ENCODE peak calls at places on chromosomes 3 and 15, in ten cellular contexts. One of them, this sample, is unnamed.

GRCh38 chr3:189233225-189233858 is 61.6 kb downstream of the TPRG1 start:
- DNase-seq in kidney: no peak
- DNase-seq in BJ: no peak
- DNase-seq in tibial artery: peak
- DNase-seq in upper lobe of right lung: no peak
- DNase-seq in cardiac fibroblast: peak
- DNase-seq in uterus: peak
- DNase-seq in tibial nerve: peak
- DNase-seq in A549: peak
- DNase-seq in fibroblast of mammary gland: peak
- DNase-seq in this sample: peak

GRCh38 chr15:55277116-55277564 is 12.5 kb downstream of the RAB27A start:
- DNase-seq in kidney: no peak
- DNase-seq in BJ: no peak
- DNase-seq in tibial artery: no peak
- DNase-seq in upper lobe of right lung: no peak
- DNase-seq in cardiac fibroblast: no peak
- DNase-seq in uterus: no peak
- DNase-seq in tibial nerve: no peak
- DNase-seq in A549: no peak
- DNase-seq in fibroblast of mammary gland: peak
- DNase-seq in this sample: peak

GRCh38 chr15:48242531-48242930 is 36.4 kb downstream of the SLC12A1 start:
- DNase-seq in kidney: no peak
- DNase-seq in BJ: no peak
- DNase-seq in tibial artery: no peak
- DNase-seq in upper lobe of right lung: no peak
- DNase-seq in cardiac fibroblast: no peak
- DNase-seq in uterus: no peak
- DNase-seq in tibial nerve: no peak
- DNase-seq in A549: no peak
- DNase-seq in fibroblast of mammary gland: no peak
- DNase-seq in this sample: no peak

GRCh38 chr15:80999623-81000036 is 1.1 kb upstream of the TLNRD1 start:
- DNase-seq in kidney: peak
- DNase-seq in BJ: no peak
- DNase-seq in tibial artery: no peak
- DNase-seq in upper lobe of right lung: no peak
- DNase-seq in cardiac fibroblast: no peak
- DNase-seq in uterus: no peak
- DNase-seq in tibial nerve: no peak
- DNase-seq in A549: no peak
- DNase-seq in fibroblast of mammary gland: no peak
- DNase-seq in this sample: no peak

GRCh38 chr15:36579792-36580431 is 486 bp downstream of the CDIN1 start:
- DNase-seq in kidney: no peak
- DNase-seq in BJ: no peak
- DNase-seq in tibial artery: no peak
- DNase-seq in upper lobe of right lung: no peak
- DNase-seq in cardiac fibroblast: no peak
- DNase-seq in uterus: peak
- DNase-seq in tibial nerve: peak
- DNase-seq in A549: no peak
- DNase-seq in fibroblast of mammary gland: peak
- DNase-seq in this sample: no peak

GRCh38 chr15:62606376-62607164 is 436.0 kb upstream of the TPM1 start:
- DNase-seq in kidney: no peak
- DNase-seq in BJ: peak
- DNase-seq in tibial artery: no peak
- DNase-seq in upper lobe of right lung: no peak
- DNase-seq in cardiac fibroblast: peak
- DNase-seq in uterus: no peak
- DNase-seq in tibial nerve: peak
- DNase-seq in A549: peak
- DNase-seq in fibroblast of mammary gland: peak
- DNase-seq in this sample: peak

GRCh38 chr15:78453447-78453846 is 15.4 kb downstream of the IREB2 start:
- DNase-seq in kidney: no peak
- DNase-seq in BJ: no peak
- DNase-seq in tibial artery: no peak
- DNase-seq in upper lobe of right lung: no peak
- DNase-seq in cardiac fibroblast: no peak
- DNase-seq in uterus: no peak
- DNase-seq in tibial nerve: no peak
- DNase-seq in A549: no peak
- DNase-seq in fibroblast of mammary gland: no peak
- DNase-seq in this sample: no peak

GRCh38 chr3:197350446-197350845 is 52.0 kb upstream of the DLG1 start:
- DNase-seq in kidney: no peak
- DNase-seq in BJ: no peak
- DNase-seq in tibial artery: no peak
- DNase-seq in upper lobe of right lung: no peak
- DNase-seq in cardiac fibroblast: no peak
- DNase-seq in uterus: no peak
- DNase-seq in tibial nerve: no peak
- DNase-seq in A549: no peak
- DNase-seq in fibroblast of mammary gland: no peak
- DNase-seq in this sample: no peak

GRCh38 chr3:45690331-45691035 is 1.3 kb downstream of the SACM1L start:
- DNase-seq in kidney: no peak
- DNase-seq in BJ: no peak
- DNase-seq in tibial artery: no peak
- DNase-seq in upper lobe of right lung: no peak
- DNase-seq in cardiac fibroblast: no peak
- DNase-seq in uterus: no peak
- DNase-seq in tibial nerve: no peak
- DNase-seq in A549: no peak
- DNase-seq in fibroblast of mammary gland: no peak
- DNase-seq in this sample: no peak

GRCh38 chr15:97706059-97706458 is 254.4 kb upstream of the ARRDC4 start:
- DNase-seq in kidney: no peak
- DNase-seq in BJ: no peak
- DNase-seq in tibial artery: no peak
- DNase-seq in upper lobe of right lung: no peak
- DNase-seq in cardiac fibroblast: no peak
- DNase-seq in uterus: no peak
- DNase-seq in tibial nerve: no peak
- DNase-seq in A549: no peak
- DNase-seq in fibroblast of mammary gland: no peak
- DNase-seq in this sample: no peak

GRCh38 chr3:49900491-49901153 is 3.1 kb downstream of the MST1R start:
- DNase-seq in kidney: peak
- DNase-seq in BJ: no peak
- DNase-seq in tibial artery: no peak
- DNase-seq in upper lobe of right lung: peak
- DNase-seq in cardiac fibroblast: peak
- DNase-seq in uterus: no peak
- DNase-seq in tibial nerve: no peak
- DNase-seq in A549: peak
- DNase-seq in fibroblast of mammary gland: peak
- DNase-seq in this sample: no peak

GRCh38 chr3:99639579-99639978 is 1.2 kb downstream of the COL8A1 start:
- DNase-seq in kidney: no peak
- DNase-seq in BJ: no peak
- DNase-seq in tibial artery: no peak
- DNase-seq in upper lobe of right lung: no peak
- DNase-seq in cardiac fibroblast: peak
- DNase-seq in uterus: no peak
- DNase-seq in tibial nerve: no peak
- DNase-seq in A549: no peak
- DNase-seq in fibroblast of mammary gland: peak
- DNase-seq in this sample: no peak

GRCh38 chr3:40232626-40233025 is 76.9 kb upstream of the EIF1B start:
- DNase-seq in kidney: no peak
- DNase-seq in BJ: no peak
- DNase-seq in tibial artery: no peak
- DNase-seq in upper lobe of right lung: no peak
- DNase-seq in cardiac fibroblast: no peak
- DNase-seq in uterus: no peak
- DNase-seq in tibial nerve: no peak
- DNase-seq in A549: no peak
- DNase-seq in fibroblast of mammary gland: no peak
- DNase-seq in this sample: no peak

GRCh38 chr3:100359030-100359429 is 24.5 kb downstream of the NIT2 start:
- DNase-seq in kidney: no peak
- DNase-seq in BJ: no peak
- DNase-seq in tibial artery: no peak
- DNase-seq in upper lobe of right lung: no peak
- DNase-seq in cardiac fibroblast: no peak
- DNase-seq in uterus: no peak
- DNase-seq in tibial nerve: no peak
- DNase-seq in A549: no peak
- DNase-seq in fibroblast of mammary gland: no peak
- DNase-seq in this sample: no peak

GRCh38 chr3:155382396-155383042 is 89.0 kb upstream of the STRIT1 start:
- DNase-seq in kidney: no peak
- DNase-seq in BJ: no peak
- DNase-seq in tibial artery: peak
- DNase-seq in upper lobe of right lung: peak
- DNase-seq in cardiac fibroblast: peak
- DNase-seq in uterus: peak
- DNase-seq in tibial nerve: peak
- DNase-seq in A549: peak
- DNase-seq in fibroblast of mammary gland: peak
- DNase-seq in this sample: no peak

GRCh38 chr3:21830541-21830940 is 79.5 kb upstream of the ZNF385D start:
- DNase-seq in kidney: no peak
- DNase-seq in BJ: no peak
- DNase-seq in tibial artery: no peak
- DNase-seq in upper lobe of right lung: no peak
- DNase-seq in cardiac fibroblast: no peak
- DNase-seq in uterus: no peak
- DNase-seq in tibial nerve: no peak
- DNase-seq in A549: no peak
- DNase-seq in fibroblast of mammary gland: no peak
- DNase-seq in this sample: no peak

GRCh38 chr3:6250167-6250566 is 610.7 kb upstream of the GRM7 start:
- DNase-seq in kidney: no peak
- DNase-seq in BJ: no peak
- DNase-seq in tibial artery: no peak
- DNase-seq in upper lobe of right lung: no peak
- DNase-seq in cardiac fibroblast: no peak
- DNase-seq in uterus: no peak
- DNase-seq in tibial nerve: no peak
- DNase-seq in A549: no peak
- DNase-seq in fibroblast of mammary gland: no peak
- DNase-seq in this sample: no peak

DNA sequence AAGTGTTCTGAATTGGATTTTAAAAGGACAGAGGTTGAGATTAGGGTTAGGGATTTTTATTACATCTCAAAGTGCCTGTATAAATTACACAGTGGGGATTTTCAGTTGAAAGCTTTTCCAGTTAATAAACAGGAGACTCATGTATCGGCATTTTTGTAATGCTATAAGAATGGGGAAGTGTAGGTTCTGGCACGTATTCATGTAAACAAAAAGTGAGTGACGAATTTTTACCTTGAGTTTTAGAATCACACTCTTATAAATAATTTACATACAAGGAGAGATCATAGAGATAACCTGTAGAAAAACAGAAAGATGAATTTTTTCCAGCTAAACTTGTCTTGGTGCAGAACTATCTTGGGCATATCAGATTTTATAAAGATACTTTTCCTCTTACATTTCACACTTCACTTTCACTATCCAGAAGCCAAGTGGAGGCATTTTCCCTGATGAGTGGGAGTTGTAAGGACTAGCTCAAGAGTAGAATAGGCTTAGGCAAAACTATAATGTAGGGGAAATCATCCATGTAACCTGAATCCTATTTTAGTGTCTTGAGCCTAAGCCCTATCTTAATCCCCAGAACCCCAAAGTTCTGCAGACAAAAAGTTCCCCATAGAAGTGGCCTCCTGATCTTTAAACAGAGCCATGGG is 42.0 kb upstream of the CD47 start:
- DNase-seq in kidney: no peak
- DNase-seq in BJ: no peak
- DNase-seq in tibial artery: no peak
- DNase-seq in upper lobe of right lung: no peak
- DNase-seq in cardiac fibroblast: peak
- DNase-seq in uterus: no peak
- DNase-seq in tibial nerve: no peak
- DNase-seq in A549: peak
- DNase-seq in fibroblast of mammary gland: peak
- DNase-seq in this sample: peak
- H3K4me3 ChIP-seq in kidney: no peak
- H3K4me3 ChIP-seq in BJ: no peak
- H3K4me3 ChIP-seq in tibial artery: no peak
- H3K4me3 ChIP-seq in upper lobe of right lung: no peak
- H3K4me3 ChIP-seq in cardiac fibroblast: no peak
- H3K4me3 ChIP-seq in uterus: no peak
- H3K4me3 ChIP-seq in tibial nerve: no peak
- H3K4me3 ChIP-seq in A549: peak
- H3K4me3 ChIP-seq in fibroblast of mammary gland: no peak
- H3K4me3 ChIP-seq in this sample: no peak

GRCh38 chr3:143952569-143953069 is 19.0 kb upstream of the DIPK2A start:
- DNase-seq in kidney: no peak
- DNase-seq in BJ: no peak
- DNase-seq in tibial artery: no peak
- DNase-seq in upper lobe of right lung: no peak
- DNase-seq in cardiac fibroblast: no peak
- DNase-seq in uterus: no peak
- DNase-seq in tibial nerve: no peak
- DNase-seq in A549: no peak
- DNase-seq in fibroblast of mammary gland: no peak
- DNase-seq in this sample: no peak
- TF ChIP-seq CTCF in kidney: no peak
- TF ChIP-seq CTCF in BJ: no peak
- TF ChIP-seq CTCF in tibial artery: no peak
- TF ChIP-seq CTCF in upper lobe of right lung: no peak
- TF ChIP-seq CTCF in cardiac fibroblast: no peak
- TF ChIP-seq CTCF in uterus: no peak
- TF ChIP-seq CTCF in tibial nerve: no peak
- TF ChIP-seq CTCF in A549: no peak
- TF ChIP-seq CTCF in fibroblast of mammary gland: no peak
- TF ChIP-seq CTCF in this sample: peak

GRCh38 chr3:61928020-61928419 is 366.6 kb downstream of the PTPRG start:
- DNase-seq in kidney: no peak
- DNase-seq in BJ: no peak
- DNase-seq in tibial artery: no peak
- DNase-seq in upper lobe of right lung: no peak
- DNase-seq in cardiac fibroblast: peak
- DNase-seq in uterus: no peak
- DNase-seq in tibial nerve: no peak
- DNase-seq in A549: no peak
- DNase-seq in fibroblast of mammary gland: peak
- DNase-seq in this sample: no peak
- H3K4me3 ChIP-seq in kidney: no peak
- H3K4me3 ChIP-seq in BJ: no peak
- H3K4me3 ChIP-seq in tibial artery: no peak
- H3K4me3 ChIP-seq in upper lobe of right lung: no peak
- H3K4me3 ChIP-seq in cardiac fibroblast: no peak
- H3K4me3 ChIP-seq in uterus: no peak
- H3K4me3 ChIP-seq in tibial nerve: no peak
- H3K4me3 ChIP-seq in A549: no peak
- H3K4me3 ChIP-seq in fibroblast of mammary gland: no peak
- H3K4me3 ChIP-seq in this sample: no peak

DNA sequence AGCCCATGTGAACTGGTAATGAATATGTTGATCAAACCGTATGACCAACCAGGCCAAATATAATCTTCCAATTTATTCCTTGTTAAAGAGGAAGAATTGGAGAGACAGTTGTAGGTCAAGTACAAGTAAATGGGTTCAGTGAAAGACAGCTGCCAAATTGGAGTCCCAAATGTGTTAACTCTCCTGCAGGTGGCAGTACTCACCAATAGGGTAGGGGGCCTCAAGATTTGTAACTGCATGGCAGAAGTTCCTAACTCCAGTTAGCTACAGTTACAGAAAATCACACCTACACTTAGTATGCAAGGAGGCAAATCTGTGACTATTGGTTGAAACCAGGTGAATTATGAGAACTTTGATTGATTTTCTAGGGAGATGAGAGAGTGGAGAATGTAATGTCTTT is 278.0 kb downstream of the ZBBX start:
- DNase-seq in kidney: no peak
- DNase-seq in BJ: no peak
- DNase-seq in tibial artery: no peak
- DNase-seq in upper lobe of right lung: no peak
- DNase-seq in cardiac fibroblast: no peak
- DNase-seq in uterus: no peak
- DNase-seq in tibial nerve: no peak
- DNase-seq in A549: no peak
- DNase-seq in fibroblast of mammary gland: peak
- DNase-seq in this sample: no peak
- TF ChIP-seq CTCF in kidney: peak
- TF ChIP-seq CTCF in BJ: no peak
- TF ChIP-seq CTCF in tibial artery: no peak
- TF ChIP-seq CTCF in upper lobe of right lung: no peak
- TF ChIP-seq CTCF in cardiac fibroblast: no peak
- TF ChIP-seq CTCF in uterus: no peak
- TF ChIP-seq CTCF in tibial nerve: no peak
- TF ChIP-seq CTCF in A549: no peak
- TF ChIP-seq CTCF in fibroblast of mammary gland: peak
- TF ChIP-seq CTCF in this sample: no peak